ENCODE peak calls at places on chromosomes 16 and 17, in seven cellular contexts. G is upper lobe of right lung, X is neural progenitor cell, H is colonic mucosa, B is uterus, L is heart left ventricle, A is endothelial cell of umbilical vein. D is an unnamed sample.

GRCh38 chr17:71142333-71142732 is 973.0 kb downstream of the KCNJ2 start:
- DNase-seq in X (no peak), B (no peak), G (no peak), H (no peak), A (no peak), L (no peak), D (no peak)

GRCh38 chr16:83015871-83016270 is 389.1 kb downstream of the CDH13 start:
- DNase-seq in A (no peak), B (no peak), G (no peak), X (no peak), L (no peak), H (no peak), D (no peak)

GRCh38 chr16:63652091-63652490 is 1469.8 kb downstream of the CDH11 start:
- DNase-seq in X (peak; percentile 7), B (no peak), G (no peak), A (no peak), H (no peak), L (no peak), D (no peak)

GRCh38 chr16:53094013-53094630 is 39.3 kb downstream of the CHD9 start:
- DNase-seq in L (peak; percentile 54), A (peak; percentile 72), H (peak; percentile 92), X (no peak), G (peak; percentile 89), B (peak; percentile 66), D (peak; percentile 92)

GRCh38 chr17:44865921-44866320 is 18.2 kb downstream of the HIGD1B start:
- DNase-seq in A (no peak), B (no peak), G (no peak), H (no peak), X (no peak), L (no peak), D (no peak)

GRCh38 chr16:3954411-3954921 is 74.0 kb upstream of the CREBBP start:
- DNase-seq in H (no peak), G (peak; percentile 58), A (no peak), B (no peak), L (no peak), X (no peak), D (no peak)

GRCh38 chr16:8342276-8342675 is 248.0 kb downstream of the TMEM114 start:
- DNase-seq in G (no peak), X (no peak), H (no peak), A (no peak), L (no peak), B (no peak), D (no peak)

GRCh38 chr16:2751577-2752034 is 832 bp upstream of the SRRM2 start:
- DNase-seq in G (no peak), H (no peak), L (no peak), X (no peak), A (no peak), B (peak; percentile 49), D (no peak)

GRCh38 chr16:67235816-67236547 is 9.1 kb downstream of the TMEM208 start:
- DNase-seq in H (no peak), B (no peak), G (no peak), L (no peak), X (no peak), A (no peak), D (no peak)

GRCh38 chr17:82923366-82924113 is 83.7 kb upstream of the ZNF750 start:
- DNase-seq in G (no peak), A (no peak), H (no peak), B (no peak), L (no peak), X (no peak), D (peak; percentile 41)

GRCh38 chr16:12098429-12099310 is 122.1 kb downstream of the SNX29 start:
- DNase-seq in A (no peak), B (no peak), G (no peak), L (no peak), H (no peak), X (no peak), D (no peak)

GRCh38 chr17:44556114-44556853 is 1.0 kb upstream of the FZD2 start:
- DNase-seq in B (peak; percentile 55), L (peak; percentile 46), H (peak; percentile 25), X (peak; percentile 98), A (peak; percentile 63), G (no peak), D (no peak)

GRCh38 chr17:81303385-81303784 is 8.3 kb upstream of the SLC38A10 start:
- DNase-seq in B (no peak), L (no peak), X (no peak), A (no peak), H (no peak), G (no peak), D (peak; percentile 72)

GRCh38 chr17:48457080-48457836 is 27.2 kb upstream of the SKAP1 start:
- DNase-seq in H (peak; percentile 60), G (peak; percentile 79), B (peak; percentile 16), L (peak; percentile 46), A (peak; percentile 70), X (peak; percentile 83), D (peak; percentile 60)

GRCh38 chr16:67181346-67181745 is 2.4 kb downstream of the MATCAP1 start:
- DNase-seq in L (no peak), B (peak; percentile 75), X (no peak), G (no peak), A (peak; percentile 69), H (no peak), D (peak; percentile 15)

GRCh38 chr16:11183035-11183812 is 72.8 kb downstream of the SOCS1 start:
- DNase-seq in L (no peak), X (peak; percentile 56), H (no peak), B (no peak), G (no peak), A (no peak), D (no peak)

GRCh38 chr16:67945392-67945933 is 1.5 kb upstream of the LCAT start:
- DNase-seq in L (no peak), B (no peak), G (no peak), X (no peak), A (no peak), H (no peak), D (no peak)

GRCh38 chr17:79664925-79665738 is 54.3 kb upstream of the RBFOX3 start:
- DNase-seq in H (peak; percentile 55), X (peak; percentile 58), B (peak; percentile 91), L (peak; percentile 55), A (peak; percentile 48), G (peak; percentile 88), D (peak; percentile 62)

GRCh38 chr17:3813171-3813570 is 12.2 kb upstream of the ITGAE start:
- DNase-seq in L (no peak), G (no peak), B (no peak), A (no peak), X (no peak), H (no peak), D (no peak)

GRCh38 chr17:44203731-44204452 is 4.2 kb upstream of the ATXN7L3 start:
- DNase-seq in B (no peak), L (no peak), G (no peak), X (peak; percentile 69), H (no peak), A (peak; percentile 56), D (no peak)

GRCh38 chr16:4814046-4814445 is 11.6 kb upstream of the ROGDI start:
- DNase-seq in L (no peak), H (no peak), A (no peak), X (no peak), B (no peak), G (no peak), D (no peak)

DNA sequence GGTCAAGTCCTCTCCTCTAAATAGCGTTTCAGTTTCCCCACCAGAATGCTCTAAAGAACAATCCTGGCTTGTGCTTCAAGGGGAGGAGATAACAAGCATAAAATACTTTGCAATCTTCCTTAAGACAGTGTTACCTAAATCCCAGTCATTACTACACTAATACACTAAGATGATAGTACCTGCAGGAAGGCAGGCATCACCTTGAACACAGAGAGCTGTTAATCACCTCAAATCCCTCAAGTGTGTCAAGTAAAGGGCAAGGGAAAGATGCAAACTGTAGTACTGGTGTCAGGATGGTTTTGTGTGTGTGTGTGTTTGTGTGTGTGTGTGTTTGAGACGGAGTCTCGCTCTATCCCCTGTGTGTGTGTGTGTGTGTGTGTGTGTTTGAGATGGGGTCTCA is 36.8 kb downstream of the NACA2 start:
- DNase-seq in B (no peak), G (no peak), X (no peak), A (no peak), H (no peak), L (no peak), D (no peak)
- H3K27ac ChIP-seq in B (no peak overlapping the region), G (no peak overlapping the region), X (no peak overlapping the region), A (no peak overlapping the region), H (no peak overlapping the region), L (no peak overlapping the region), D (no peak overlapping the region)

GRCh38 chr17:1725642-1726511 is 1.4 kb downstream of the WDR81 start:
- DNase-seq in A (no peak), X (no peak), H (no peak), G (no peak), L (no peak), B (no peak), D (peak; percentile 78)

GRCh38 chr17:1726626-1727257 is 2.2 kb downstream of the WDR81 start:
- DNase-seq in X (no peak), L (no peak), H (no peak), A (no peak), B (no peak), G (no peak), D (no peak)

GRCh38 chr17:1724351-1724868 is at the start of gene WDR81:
- DNase-seq in H (peak; percentile 93), X (peak; percentile 95), L (peak; percentile 95), B (peak; percentile 91), G (peak; percentile 97), A (peak; percentile 69), D (peak; percentile 99)

GRCh38 chr17:1727258-1727789 is 2.8 kb downstream of the WDR81 start:
- DNase-seq in L (no peak), A (no peak), X (no peak), G (no peak), H (no peak), B (peak; percentile 17), D (no peak)

GRCh38 chr17:1724869-1725641 is 551 bp downstream of the WDR81 start:
- DNase-seq in X (peak; percentile 64), B (peak; percentile 33), A (no peak), H (no peak), L (no peak), G (peak; percentile 81), D (no peak)
- H3K4me1 ChIP-seq in X (no peaks in the 10 kb centered on the region), B (peaks cover 17% of the 10 kb centered on the region), A (peaks cover 7% of the 10 kb centered on the region), H (peaks cover 6% of the 10 kb centered on the region), L (peaks cover 53% of the 10 kb centered on the region), G (peaks cover 58% of the 10 kb centered on the region), D (peaks cover 93% of the 10 kb centered on the region)

GRCh38 chr16:84768798-84769177 is 51.0 kb upstream of the CRISPLD2 start:
- DNase-seq in G (no peak), B (no peak), A (no peak), L (no peak), H (no peak), X (no peak), D (no peak)
- H3K4me3 ChIP-seq in G (no peak overlapping the region), B (no peak overlapping the region), A (no peak overlapping the region), L (no peak overlapping the region), H (no peak overlapping the region), X (no peak overlapping the region), D (no peak overlapping the region)

GRCh38 chr17:31327534-31328526 is 6.4 kb upstream of the EVI2A start:
- DNase-seq in L (no peak), A (no peak), B (no peak), G (no peak), X (no peak), H (no peak), D (no peak)

GRCh38 chr17:31323551-31323950 is 2.1 kb upstream of the EVI2A start:
- DNase-seq in L (no peak), B (no peak), A (no peak), H (no peak), G (no peak), X (no peak), D (no peak)

DNA sequence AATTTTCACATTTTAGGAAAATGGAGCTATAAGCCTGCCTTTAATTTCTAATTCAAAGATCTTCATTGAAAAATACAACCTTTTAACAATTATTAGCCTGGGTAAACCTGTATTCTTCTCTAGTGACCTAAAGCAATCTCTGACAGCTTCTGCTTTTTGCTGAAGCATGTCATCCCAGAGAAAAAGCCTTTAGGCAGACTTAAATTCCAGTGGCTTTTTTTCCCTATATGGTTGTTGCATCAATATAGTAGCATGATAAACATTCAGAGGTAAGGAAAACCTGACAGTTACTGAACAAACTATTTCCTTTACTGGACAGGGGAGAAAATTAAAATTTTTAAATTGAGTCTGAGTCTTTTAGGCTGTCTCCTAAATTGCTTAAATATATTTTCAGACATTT is 7.8 kb upstream of the EVI2A start:
- DNase-seq in B (no peak), H (no peak), X (no peak), G (no peak), A (no peak), L (no peak), D (no peak)
- H3K27ac ChIP-seq in B (no peak overlapping the region), H (no peak overlapping the region), X (no peak overlapping the region), G (no peak overlapping the region), A (no peak overlapping the region), L (no peak overlapping the region), D (no peak overlapping the region)